ENCODE peak calls at places on chromosomes 7 and 10, in six cellular contexts. X is adipocyte; O is CD8-positive, alpha-beta T cell; A is epithelial cell of esophagus; Q is lower leg skin; V is skeletal muscle cell. F is an unnamed sample.

GRCh38 chr7:129914536-129915272 is 38.1 kb downstream of the UBE2H start:
- DNase-seq in X (no peak), O (no peak), A (no peak), Q (no peak), V (no peak), F (peak)

GRCh38 chr7:15886626-15887025 is 200.1 kb upstream of the MEOX2 start:
- DNase-seq in X (no peak), O (no peak), A (no peak), Q (no peak), V (no peak), F (no peak)

GRCh38 chr10:21427804-21428481 is 97.5 kb downstream of the SKIDA1 start:
- DNase-seq in X (no peak), O (no peak), A (peak), Q (no peak), V (peak), F (no peak)

GRCh38 chr7:127392182-127392565 is 334 bp downstream of the ZNF800 start:
- DNase-seq in X (no peak), O (peak), A (peak), Q (peak), V (no peak), F (peak)

GRCh38 chr7:69109131-69109740 is 489.0 kb upstream of the AUTS2 start:
- DNase-seq in X (no peak), O (no peak), A (peak), Q (no peak), V (no peak), F (no peak)

GRCh38 chr7:92730808-92731207 is 105.6 kb downstream of the CDK6 start:
- DNase-seq in X (no peak), O (no peak), A (no peak), Q (no peak), V (no peak), F (peak)

GRCh38 chr10:91617073-91617580 is 15.7 kb downstream of the PPP1R3C start:
- DNase-seq in X (peak), O (no peak), A (peak), Q (no peak), V (peak), F (peak)

GRCh38 chr10:97766106-97766810 is 5.5 kb downstream of the SFRP5 start:
- DNase-seq in X (no peak), O (no peak), A (no peak), Q (no peak), V (no peak), F (no peak)

GRCh38 chr7:132456418-132456817 is 119.9 kb downstream of the PLXNA4 start:
- DNase-seq in X (no peak), O (no peak), A (no peak), Q (no peak), V (no peak), F (no peak)

GRCh38 chr10:131895116-131895515 is 5.7 kb upstream of the PPP2R2D start:
- DNase-seq in X (no peak), O (no peak), A (no peak), Q (no peak), V (no peak), F (no peak)

GRCh38 chr10:29798876-29799690 is 164.3 kb upstream of the SVIL start:
- DNase-seq in X (peak), O (no peak), A (no peak), Q (no peak), V (no peak), F (no peak)

GRCh38 chr10:30062090-30062489 is 2.7 kb upstream of the JCAD start:
- DNase-seq in X (peak), O (no peak), A (no peak), Q (no peak), V (peak), F (peak)

GRCh38 chr7:6579446-6579845 is 2.2 kb downstream of the ZDHHC4 start:
- DNase-seq in X (peak), O (no peak), A (no peak), Q (no peak), V (no peak), F (no peak)

GRCh38 chr7:158586499-158587191 is 978 bp downstream of the PTPRN2 start:
- DNase-seq in X (no peak), O (no peak), A (no peak), Q (no peak), V (no peak), F (no peak)

GRCh38 chr10:133167693-133168616 is 7.9 kb downstream of the KNDC1 start:
- DNase-seq in X (no peak), O (no peak), A (no peak), Q (no peak), V (no peak), F (no peak)

GRCh38 chr7:106216517-106217088 is 68.2 kb downstream of the NAMPT start:
- DNase-seq in X (peak), O (no peak), A (peak), Q (peak), V (peak), F (peak)

GRCh38 chr7:157408258-157409101 is 71.7 kb downstream of the DNAJB6 start:
- DNase-seq in X (no peak), O (no peak), A (no peak), Q (no peak), V (no peak), F (no peak)

GRCh38 chr7:50068026-50068425 is 25.0 kb downstream of the ZPBP start:
- DNase-seq in X (no peak), O (no peak), A (peak), Q (no peak), V (no peak), F (peak)

GRCh38 chr7:79785556-79785955 is 332.1 kb upstream of the MAGI2 start:
- DNase-seq in X (no peak), O (no peak), A (no peak), Q (no peak), V (no peak), F (no peak)

GRCh38 chr7:48087349-48087748 is 1.7 kb upstream of the UPP1 start:
- DNase-seq in X (peak), O (no peak), A (peak), Q (no peak), V (peak), F (peak)

GRCh38 chr7:36092221-36092771 is 60.8 kb upstream of the EEPD1 start:
- DNase-seq in X (no peak), O (no peak), A (no peak), Q (no peak), V (no peak), F (no peak)
- H3K4me3 ChIP-seq in X (no peak), O (no peak), A (no peak), Q (no peak), V (no peak), F (no peak)

DNA sequence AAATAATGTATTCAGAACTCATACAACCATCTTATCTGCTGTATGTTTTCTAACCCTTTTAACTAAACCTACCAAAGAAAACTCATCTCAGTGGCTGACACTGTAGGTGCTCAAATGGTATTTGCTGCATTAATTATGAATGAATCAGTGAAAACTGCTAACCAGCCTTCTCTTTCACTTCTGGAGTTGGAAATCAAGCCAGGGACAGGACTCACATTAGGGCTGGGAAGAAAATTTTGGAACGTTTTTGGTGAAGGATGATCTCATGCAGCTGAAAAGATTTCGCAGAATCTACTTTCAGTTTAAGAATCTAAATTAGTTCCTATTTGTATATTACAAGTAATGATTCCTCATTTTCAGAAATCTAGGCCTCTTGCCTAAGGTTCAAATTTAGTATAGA is 12.9 kb downstream of the MTPN start:
- DNase-seq in X (no peak), O (no peak), A (no peak), Q (no peak), V (no peak), F (peak)
- H3K4me3 ChIP-seq in X (peak), O (no peak), A (no peak), Q (no peak), V (no peak), F (peak)

DNA sequence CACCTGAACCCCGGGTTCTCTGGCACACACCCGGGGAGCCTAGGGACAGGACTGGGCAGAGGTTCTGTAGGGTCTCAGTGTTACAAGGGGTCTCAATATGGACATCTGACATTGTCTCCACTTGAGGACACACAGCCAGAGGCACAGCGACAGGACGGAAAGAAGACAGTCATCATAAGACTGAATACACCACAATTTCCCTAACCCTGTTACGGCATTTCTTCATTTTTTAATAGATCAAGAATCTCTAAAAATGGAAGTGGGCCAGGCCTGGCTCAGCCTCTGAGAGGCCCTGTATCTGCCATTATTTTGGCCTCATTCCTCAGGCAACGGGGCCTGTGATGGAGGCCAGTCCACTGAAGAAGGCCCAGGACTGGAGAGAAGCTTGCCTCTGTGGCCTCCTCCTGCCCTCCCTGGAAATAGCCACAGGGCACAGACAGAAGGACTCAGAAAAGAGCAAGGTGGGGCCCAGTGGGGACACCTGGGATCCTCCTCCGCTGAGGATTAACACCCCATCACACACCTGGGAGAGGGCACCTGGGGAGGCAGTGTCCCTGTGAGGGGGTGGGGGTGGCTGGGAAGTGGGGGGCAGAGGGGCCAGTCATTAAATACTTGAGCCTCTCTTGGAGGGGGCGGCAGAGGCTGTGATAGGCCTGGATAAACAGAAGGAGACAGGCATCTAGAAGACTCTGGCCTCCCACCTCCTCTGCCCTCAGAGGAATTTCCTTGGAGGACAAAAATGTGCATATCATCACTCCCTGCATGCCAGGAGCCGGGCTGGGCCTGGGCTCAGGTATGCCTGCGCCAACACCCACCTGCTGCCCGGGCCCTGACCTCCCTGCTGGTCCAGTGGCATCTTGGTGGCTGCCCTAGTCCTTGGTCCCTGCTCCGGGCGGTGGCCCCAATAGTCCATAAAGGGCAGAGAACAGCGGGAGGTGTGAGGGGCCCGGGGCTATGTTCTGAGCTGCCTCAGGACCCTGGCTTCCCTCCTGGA is 8.0 kb downstream of the SPOCK2 start:
- DNase-seq in X (no peak), O (no peak), A (no peak), Q (no peak), V (no peak), F (peak)
- H3K4me3 ChIP-seq in X (no peak), O (peak), A (no peak), Q (no peak), V (no peak), F (no peak)

GRCh38 chr10:3196482-3196881 is 23.9 kb upstream of the PITRM1 start:
- DNase-seq in X (no peak), O (no peak), A (no peak), Q (no peak), V (no peak), F (no peak)

GRCh38 chr10:3197354-3198003 is 24.9 kb upstream of the PITRM1 start:
- DNase-seq in X (peak), O (peak), A (peak), Q (peak), V (peak), F (peak)

GRCh38 chr10:3195286-3195685 is 22.7 kb upstream of the PITRM1 start:
- DNase-seq in X (no peak), O (no peak), A (no peak), Q (no peak), V (no peak), F (no peak)

GRCh38 chr10:3195706-3196105 is 23.1 kb upstream of the PITRM1 start:
- DNase-seq in X (no peak), O (no peak), A (no peak), Q (no peak), V (no peak), F (no peak)

DNA sequence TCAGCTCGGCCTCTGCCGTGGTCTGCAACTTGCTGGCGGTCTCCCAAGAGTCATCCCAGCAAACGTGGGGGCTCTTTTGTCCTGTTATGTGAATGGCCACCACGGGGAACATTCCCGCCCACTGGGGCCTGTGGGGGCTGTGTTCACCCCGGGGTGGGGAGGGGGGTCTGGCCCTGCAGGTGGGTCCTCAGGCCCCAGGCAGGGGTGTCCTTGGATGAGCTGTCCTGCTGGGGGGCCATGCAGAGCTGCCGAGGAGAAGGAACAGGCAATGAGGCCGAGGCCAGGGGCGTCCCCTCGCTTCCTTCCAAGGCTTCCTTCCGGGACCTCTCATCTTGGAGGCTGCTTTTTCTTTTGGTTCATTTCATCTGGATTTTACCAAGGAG is 24.4 kb upstream of the PITRM1 start:
- DNase-seq in X (no peak), O (no peak), A (no peak), Q (no peak), V (no peak), F (no peak)
- H3K4me3 ChIP-seq in X (peak), O (peak), A (no peak), Q (no peak), V (no peak), F (peak)

DNA sequence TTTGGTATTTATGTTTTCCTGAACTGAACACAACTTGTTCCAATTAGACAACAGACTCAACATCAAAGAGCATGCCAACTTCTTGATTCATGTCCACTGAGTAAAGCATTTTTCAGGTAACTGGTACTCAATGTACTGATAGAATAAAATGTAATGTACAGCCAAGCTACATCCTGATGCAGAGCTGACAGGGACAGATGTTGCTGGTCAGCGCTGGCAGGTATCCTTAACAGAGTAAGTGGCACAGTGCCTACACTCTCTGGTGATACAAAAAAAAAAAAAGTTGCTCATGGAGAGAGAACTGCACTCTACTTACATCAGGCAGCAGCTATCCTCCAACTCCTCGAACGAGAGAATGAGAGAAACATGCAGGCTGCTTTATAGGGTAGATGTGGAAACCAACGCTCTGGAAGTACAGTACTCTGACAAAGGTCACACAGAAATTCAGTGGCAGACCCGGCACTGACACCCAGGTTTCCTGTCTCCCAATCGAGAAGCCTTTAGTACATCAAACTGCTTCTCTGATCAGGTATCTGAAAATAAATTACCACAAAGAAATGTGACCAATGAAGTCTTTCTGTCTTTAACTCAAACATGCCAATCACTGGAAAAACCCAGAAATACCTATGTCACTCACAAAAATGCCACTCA is 4.6 kb downstream of the ITGB1 start:
- DNase-seq in X (peak), O (no peak), A (no peak), Q (no peak), V (no peak), F (no peak)
- H3K4me3 ChIP-seq in X (peak), O (no peak), A (peak), Q (no peak), V (no peak), F (peak)

GRCh38 chr10:6847561-6847960 is 267.5 kb upstream of the PRKCQ start:
- DNase-seq in X (no peak), O (no peak), A (no peak), Q (no peak), V (no peak), F (no peak)

DNA sequence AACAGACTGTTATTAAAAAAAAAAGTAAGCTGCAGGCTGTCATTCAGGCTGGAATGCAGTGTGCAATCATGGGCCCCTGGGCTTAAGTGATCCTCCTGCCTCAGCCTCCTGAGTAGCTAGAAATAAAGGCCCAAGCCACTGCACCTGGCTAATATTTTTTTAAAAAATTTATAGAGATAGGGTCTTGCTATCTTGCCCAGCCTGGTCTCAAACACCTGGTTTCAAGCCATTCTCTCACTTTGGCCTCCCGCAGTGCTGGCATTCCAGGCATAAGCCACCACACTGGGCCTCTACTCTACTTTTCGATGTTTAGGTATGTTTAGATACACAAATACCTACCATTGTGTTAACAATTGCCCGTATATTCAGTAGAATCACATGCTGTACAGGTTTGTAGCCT is 270.4 kb upstream of the PRKCQ start:
- DNase-seq in X (no peak), O (no peak), A (no peak), Q (no peak), V (no peak), F (no peak)
- H3K4me3 ChIP-seq in X (no peak), O (no peak), A (no peak), Q (no peak), V (no peak), F (no peak)

DNA sequence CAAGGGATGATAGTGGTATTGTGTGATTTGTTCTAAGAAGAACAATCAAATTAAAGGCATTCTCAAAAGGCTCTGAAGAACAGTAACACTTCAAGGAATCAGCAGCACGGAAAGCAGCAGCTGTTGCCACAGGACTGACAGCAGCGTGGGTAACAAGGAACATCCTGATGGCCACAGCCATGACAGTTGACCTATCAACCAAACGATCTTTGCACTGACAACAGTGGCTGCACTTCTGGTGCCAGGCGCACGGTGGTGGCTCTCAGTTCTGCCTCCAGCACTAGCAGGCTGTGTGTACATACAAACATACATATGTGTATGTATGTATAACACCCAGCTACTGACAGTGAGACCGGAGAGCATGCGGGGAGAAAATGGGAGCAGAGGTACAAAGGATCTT is 114.2 kb downstream of the ZFAND4 start:
- DNase-seq in X (no peak), O (no peak), A (no peak), Q (no peak), V (no peak), F (no peak)
- H3K4me3 ChIP-seq in X (no peak), O (no peak), A (no peak), Q (no peak), V (no peak), F (no peak)

GRCh38 chr7:94380264-94380663 is 14.4 kb upstream of the COL1A2 start:
- DNase-seq in X (no peak), O (no peak), A (no peak), Q (no peak), V (no peak), F (no peak)

GRCh38 chr7:94375713-94376112 is 19.0 kb upstream of the COL1A2 start:
- DNase-seq in X (peak), O (no peak), A (peak), Q (no peak), V (peak), F (peak)

GRCh38 chr7:94376281-94376680 is 18.4 kb upstream of the COL1A2 start:
- DNase-seq in X (no peak), O (no peak), A (no peak), Q (no peak), V (no peak), F (no peak)

GRCh38 chr7:94375167-94375566 is 19.5 kb upstream of the COL1A2 start:
- DNase-seq in X (peak), O (no peak), A (peak), Q (peak), V (peak), F (peak)

GRCh38 chr7:94378396-94378795 is 16.3 kb upstream of the COL1A2 start:
- DNase-seq in X (no peak), O (no peak), A (no peak), Q (no peak), V (no peak), F (peak)
- H3K4me3 ChIP-seq in X (peak), O (no peak), A (no peak), Q (no peak), V (no peak), F (no peak)

GRCh38 chr10:68561804-68562649 is 1.9 kb downstream of the TET1 start:
- DNase-seq in X (no peak), O (no peak), A (peak), Q (no peak), V (no peak), F (no peak)
- H3K4me3 ChIP-seq in X (peak), O (no peak), A (no peak), Q (no peak), V (peak), F (peak)